ENCODE peak calls at places on chromosomes 6 and 20, in four cellular contexts. K is NCI-H748 treated with DMSO at 0.1 percent for 48 hours, B is cardiac muscle cell, U is transverse colon. M is an unnamed sample.

GRCh38 chr6:6703720-6704422 is 115.4 kb downstream of the LY86 start:
- DNase-seq in B (no peak), U (peak; percentile 96), K (no peak), M (no peak)

GRCh38 chr20:47355489-47356219 is 845 bp downstream of the ZMYND8 start:
- DNase-seq in K (peak; percentile 28), U (no peak), B (no peak), M (peak; percentile 70)

GRCh38 chr6:93305088-93305487 is 114.3 kb downstream of the EPHA7 start:
- DNase-seq in U (no peak), B (no peak), K (no peak), M (no peak)

GRCh38 chr20:54284928-54285704 is 77.2 kb downstream of the PFDN4 start:
- DNase-seq in K (no peak), U (no peak), B (no peak), M (no peak)

GRCh38 chr20:50577175-50578018 is 67.2 kb downstream of the PTPN1 start:
- DNase-seq in K (no peak), U (peak; percentile 70), B (no peak), M (no peak)

GRCh38 chr6:20965276-20965675 is 431.0 kb downstream of the CDKAL1 start:
- DNase-seq in K (no peak), U (no peak), B (no peak), M (no peak)

GRCh38 chr6:16681260-16681873 is 79.9 kb downstream of the ATXN1 start:
- DNase-seq in U (no peak), K (no peak), B (peak; percentile 64), M (no peak)

GRCh38 chr6:359261-360035 is 32.1 kb upstream of the IRF4 start:
- DNase-seq in U (no peak), K (no peak), B (no peak), M (no peak)

GRCh38 chr6:16670183-16670582 is 91.1 kb downstream of the ATXN1 start:
- DNase-seq in K (no peak), U (peak; percentile 20), B (peak; percentile 17), M (no peak)

GRCh38 chr6:119493980-119494379 is 144.4 kb upstream of the MAN1A1 start:
- DNase-seq in B (no peak), U (no peak), K (peak; percentile 78), M (no peak)

GRCh38 chr20:3165473-3166337 is 6.0 kb upstream of the FASTKD5 start:
- DNase-seq in U (peak; percentile 59), K (no peak), B (no peak), M (no peak)

GRCh38 chr6:12009904-12010634 is 2.0 kb upstream of the HIVEP1 start:
- DNase-seq in U (no peak), B (no peak), K (peak; percentile 42), M (no peak)

M was measured in Karpas-422.